ENCODE peak calls at places on chromosomes 12 and 14, in four cellular contexts. One of them, this sample, is unnamed.
A peak's percentile ranks its signal among the peaks of the same experiment; 100 is the strongest.

GRCh38 chr14:102473559-102473958 is 36.0 kb downstream of the ANKRD9 start:
- DNase-seq in HepG2: no peak
- DNase-seq in HCT116: no peak
- DNase-seq in SK-N-SH: no peak
- DNase-seq in this sample: no peak

GRCh38 chr14:65637780-65638179 is 225.2 kb downstream of the FUT8 start:
- DNase-seq in HepG2: no peak
- DNase-seq in SK-N-SH: no peak
- DNase-seq in HCT116: no peak
- DNase-seq in this sample: no peak

GRCh38 chr12:28827841-28828240 is 321.2 kb upstream of the FAR2 start:
- DNase-seq in SK-N-SH: no peak
- DNase-seq in HCT116: no peak
- DNase-seq in HepG2: no peak
- DNase-seq in this sample: no peak

GRCh38 chr14:77031680-77032482 is 3.4 kb upstream of the IRF2BPL start:
- DNase-seq in SK-N-SH: no peak
- DNase-seq in HepG2: no peak
- DNase-seq in HCT116: no peak
- DNase-seq in this sample: no peak

GRCh38 chr12:55746913-55747231 is 4.0 kb downstream of the GDF11 start:
- DNase-seq in HCT116: no peak
- DNase-seq in HepG2: no peak
- DNase-seq in SK-N-SH: no peak
- DNase-seq in this sample: no peak

GRCh38 chr12:47397664-47398281 is 308.1 kb downstream of the RPAP3 start:
- DNase-seq in SK-N-SH: no peak
- DNase-seq in HCT116: peak; percentile 34
- DNase-seq in HepG2: peak; percentile 36
- DNase-seq in this sample: no peak

GRCh38 chr14:25622752-25623151 is 572.8 kb upstream of the STXBP6 start:
- DNase-seq in HCT116: no peak
- DNase-seq in SK-N-SH: no peak
- DNase-seq in HepG2: no peak
- DNase-seq in this sample: no peak

GRCh38 chr14:77051101-77051500 is 22.6 kb upstream of the IRF2BPL start:
- DNase-seq in SK-N-SH: peak; percentile 64
- DNase-seq in HepG2: no peak
- DNase-seq in HCT116: no peak
- DNase-seq in this sample: no peak

GRCh38 chr14:69712637-69713088 is 54.3 kb upstream of the SRSF5 start:
- DNase-seq in HepG2: no peak
- DNase-seq in SK-N-SH: no peak
- DNase-seq in HCT116: no peak
- DNase-seq in this sample: no peak

GRCh38 chr12:4440187-4440941 is 5.3 kb downstream of the FGF6 start:
- DNase-seq in HCT116: no peak
- DNase-seq in HepG2: no peak
- DNase-seq in SK-N-SH: no peak
- DNase-seq in this sample: peak; percentile 78

GRCh38 chr12:49661191-49661590 is 37.8 kb downstream of the PRPF40B start:
- DNase-seq in HepG2: no peak
- DNase-seq in HCT116: no peak
- DNase-seq in SK-N-SH: no peak
- DNase-seq in this sample: no peak

GRCh38 chr12:48961331-48961730 is 4.0 kb upstream of the ARF3 start:
- DNase-seq in HepG2: no peak
- DNase-seq in SK-N-SH: no peak
- DNase-seq in HCT116: no peak
- DNase-seq in this sample: no peak

GRCh38 chr14:50520947-50521815 is 11.2 kb downstream of the MAP4K5 start:
- DNase-seq in HCT116: peak; percentile 45
- DNase-seq in SK-N-SH: no peak
- DNase-seq in HepG2: no peak
- DNase-seq in this sample: no peak

GRCh38 chr14:65070710-65071033 is 31.6 kb downstream of the MAX start:
- DNase-seq in SK-N-SH: peak; percentile 64
- DNase-seq in HepG2: no peak
- DNase-seq in HCT116: no peak
- DNase-seq in this sample: no peak

GRCh38 chr12:76621582-76622024 is 62.0 kb upstream of the OSBPL8 start:
- DNase-seq in HCT116: peak; percentile 44
- DNase-seq in SK-N-SH: peak; percentile 63
- DNase-seq in HepG2: peak; percentile 93
- DNase-seq in this sample: peak; percentile 93

GRCh38 chr12:78156751-78157150 is 326.1 kb downstream of the NAV3 start:
- DNase-seq in HepG2: no peak
- DNase-seq in SK-N-SH: no peak
- DNase-seq in HCT116: no peak
- DNase-seq in this sample: no peak

GRCh38 chr14:105087963-105088811 is 23.0 kb upstream of the GPR132 start:
- DNase-seq in HCT116: no peak
- DNase-seq in SK-N-SH: peak; percentile 42
- DNase-seq in HepG2: peak; percentile 40
- DNase-seq in this sample: no peak

GRCh38 chr12:67069451-67070306 is 199.5 kb upstream of the CAND1 start:
- DNase-seq in HCT116: no peak
- DNase-seq in SK-N-SH: peak; percentile 64
- DNase-seq in HepG2: peak; percentile 3
- DNase-seq in this sample: no peak

GRCh38 chr12:53381739-53382630 is 2.0 kb downstream of the SP1 start:
- DNase-seq in HepG2: peak; percentile 56
- DNase-seq in SK-N-SH: no peak
- DNase-seq in HCT116: no peak
- DNase-seq in this sample: no peak

GRCh38 chr14:58829594-58829993 is 191.8 kb downstream of the DACT1 start:
- DNase-seq in HepG2: peak; percentile 49
- DNase-seq in HCT116: no peak
- DNase-seq in SK-N-SH: no peak
- DNase-seq in this sample: no peak

GRCh38 chr12:7935773-7936581 is at the start of gene SLC2A3:
- DNase-seq in HCT116: no peak
- DNase-seq in HepG2: peak; percentile 84
- DNase-seq in SK-N-SH: peak; percentile 43
- DNase-seq in this sample: peak; percentile 96

GRCh38 chr14:69153848-69154208 is 909 bp upstream of the DCAF5 start:
- DNase-seq in HepG2: peak; percentile 9
- DNase-seq in HCT116: no peak
- DNase-seq in SK-N-SH: peak; percentile 36
- DNase-seq in this sample: no peak

GRCh38 chr12:125185740-125186470 is 120.7 kb downstream of the AACS start:
- DNase-seq in HCT116: peak; percentile 49
- DNase-seq in HepG2: peak; percentile 53
- DNase-seq in SK-N-SH: peak; percentile 81
- DNase-seq in this sample: no peak

GRCh38 chr12:62261876-62262275 is 1.7 kb downstream of the USP15 start:
- DNase-seq in HCT116: no peak
- DNase-seq in HepG2: no peak
- DNase-seq in SK-N-SH: no peak
- DNase-seq in this sample: no peak

GRCh38 chr12:59149995-59150642 is 229.8 kb upstream of the LRIG3 start:
- DNase-seq in HepG2: peak; percentile 77
- DNase-seq in HCT116: peak; percentile 79
- DNase-seq in SK-N-SH: peak; percentile 31
- DNase-seq in this sample: no peak

GRCh38 chr12:67052981-67053380 is 216.2 kb upstream of the CAND1 start:
- DNase-seq in HepG2: no peak
- DNase-seq in HCT116: no peak
- DNase-seq in SK-N-SH: no peak
- DNase-seq in this sample: no peak

GRCh38 chr14:67697006-67697405 is 1.4 kb upstream of the RDH11 start:
- DNase-seq in HepG2: no peak
- DNase-seq in HCT116: no peak
- DNase-seq in SK-N-SH: no peak
- DNase-seq in this sample: no peak

GRCh38 chr14:105168496-105168978 is at the start of gene JAG2:
- DNase-seq in HepG2: no peak
- DNase-seq in SK-N-SH: peak; percentile 84
- DNase-seq in HCT116: no peak
- DNase-seq in this sample: no peak

GRCh38 chr12:32248594-32249140 is 142.0 kb downstream of the BICD1 start:
- DNase-seq in SK-N-SH: no peak
- DNase-seq in HCT116: no peak
- DNase-seq in HepG2: no peak
- DNase-seq in this sample: no peak

GRCh38 chr12:82803201-82803600 is 116.5 kb downstream of the TMTC2 start:
- DNase-seq in SK-N-SH: no peak
- DNase-seq in HCT116: no peak
- DNase-seq in HepG2: no peak
- DNase-seq in this sample: no peak

GRCh38 chr12:78951746-78952532 is 87.4 kb downstream of the SYT1 start:
- DNase-seq in SK-N-SH: peak; percentile 30
- DNase-seq in HepG2: no peak
- DNase-seq in HCT116: no peak
- DNase-seq in this sample: no peak

GRCh38 chr12:55188974-55189556 is 31.8 kb upstream of the OR10A7 start:
- DNase-seq in HCT116: peak; percentile 69
- DNase-seq in SK-N-SH: peak; percentile 39
- DNase-seq in HepG2: peak; percentile 72
- DNase-seq in this sample: no peak

GRCh38 chr12:18897816-18898215 is 159.9 kb downstream of the CAPZA3 start:
- DNase-seq in SK-N-SH: no peak
- DNase-seq in HCT116: no peak
- DNase-seq in HepG2: no peak
- DNase-seq in this sample: no peak

GRCh38 chr12:114269153-114269552 is 136.8 kb downstream of the TBX5 start:
- DNase-seq in HepG2: no peak
- DNase-seq in HCT116: no peak
- DNase-seq in SK-N-SH: no peak
- DNase-seq in this sample: no peak

GRCh38 chr14:70722418-70722817 is 80.7 kb downstream of the TTC9 start:
- DNase-seq in HepG2: no peak
- DNase-seq in SK-N-SH: no peak
- DNase-seq in HCT116: no peak
- DNase-seq in this sample: no peak

DNA sequence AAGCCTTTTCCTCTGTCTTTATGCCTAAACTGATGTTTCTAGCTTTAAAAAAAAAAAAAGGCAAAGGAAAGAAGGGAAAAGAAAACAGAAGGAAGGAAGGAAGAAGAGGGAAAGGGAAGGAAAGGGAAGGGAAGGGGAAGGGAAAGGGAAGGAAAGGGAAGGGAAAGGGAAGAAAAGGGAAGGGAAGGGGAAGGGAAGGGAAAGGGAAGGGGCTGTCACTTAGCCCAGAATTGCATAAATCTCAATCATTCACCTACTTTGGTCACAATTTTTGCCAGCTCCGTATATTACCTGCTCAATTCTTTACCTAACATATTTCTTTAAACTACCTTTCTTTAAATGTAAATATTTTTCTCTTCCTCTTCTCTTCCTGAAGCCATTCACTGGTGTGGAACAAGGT is 26.8 kb downstream of the CIT start:
- DNase-seq in HCT116: no peak
- DNase-seq in HepG2: no peak
- DNase-seq in SK-N-SH: no peak
- DNase-seq in this sample: no peak
- TF ChIP-seq POLR2AphosphoS5 in HCT116: no peak
- TF ChIP-seq POLR2AphosphoS5 in HepG2: no peak
- TF ChIP-seq POLR2AphosphoS5 in SK-N-SH: no peak
- TF ChIP-seq POLR2AphosphoS5 in this sample: no peak

DNA sequence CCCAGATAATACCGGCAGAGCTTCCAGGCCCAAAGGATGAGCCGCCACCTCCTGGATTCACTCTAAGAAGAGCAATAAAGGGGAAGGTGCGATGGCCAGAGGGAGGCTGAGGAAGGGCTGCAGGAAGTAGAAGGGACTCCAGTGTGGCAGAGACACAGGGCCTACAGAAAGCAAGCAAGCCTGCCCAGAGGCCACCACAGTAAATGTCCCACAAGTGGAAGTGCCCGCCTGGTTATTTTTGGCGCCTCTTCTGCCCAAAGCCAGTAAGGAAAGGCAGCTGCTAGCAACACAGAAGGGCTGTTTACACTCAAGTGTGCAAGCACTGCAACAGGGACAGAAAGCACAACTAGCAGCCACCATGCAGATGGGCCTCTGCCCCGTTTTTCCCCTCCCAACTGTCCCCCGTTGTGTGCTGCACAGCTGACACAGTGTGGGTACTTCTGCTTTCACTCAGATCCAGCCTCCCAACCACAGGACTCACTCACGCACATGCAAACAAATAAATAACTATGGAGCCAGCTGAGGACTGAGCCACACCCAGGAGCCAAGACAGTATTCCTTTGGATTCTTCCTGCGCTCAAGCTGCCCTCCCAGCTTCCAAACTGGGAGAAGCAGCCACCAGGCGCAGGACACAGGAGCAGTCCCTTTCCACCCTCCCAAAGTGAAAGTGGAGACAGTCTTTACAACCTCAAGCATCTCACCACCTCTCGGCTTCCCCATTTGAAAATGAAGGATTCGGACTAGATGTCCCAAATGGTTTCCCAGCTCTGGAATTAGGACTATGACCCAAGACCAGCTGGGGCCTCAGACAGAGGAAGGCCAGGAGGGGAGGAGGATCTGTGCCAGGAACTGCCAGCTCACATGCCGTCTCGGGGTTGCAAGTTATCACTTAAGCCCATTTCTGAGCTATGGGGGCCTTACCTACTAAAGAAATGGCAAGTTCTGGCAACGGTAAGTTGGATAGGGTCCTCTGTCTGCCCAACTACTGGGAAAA is 40.0 kb upstream of the PNMA1 start:
- DNase-seq in SK-N-SH: no peak
- DNase-seq in HCT116: no peak
- DNase-seq in HepG2: no peak
- DNase-seq in this sample: no peak
- H3K4me1 ChIP-seq in SK-N-SH: peaks cover 61% of the 10 kb centered on the region
- H3K4me1 ChIP-seq in HCT116: peaks cover 76% of the 10 kb centered on the region
- H3K4me1 ChIP-seq in HepG2: peaks cover 97% of the 10 kb centered on the region
- H3K4me1 ChIP-seq in this sample: peaks cover 99% of the 10 kb centered on the region

DNA sequence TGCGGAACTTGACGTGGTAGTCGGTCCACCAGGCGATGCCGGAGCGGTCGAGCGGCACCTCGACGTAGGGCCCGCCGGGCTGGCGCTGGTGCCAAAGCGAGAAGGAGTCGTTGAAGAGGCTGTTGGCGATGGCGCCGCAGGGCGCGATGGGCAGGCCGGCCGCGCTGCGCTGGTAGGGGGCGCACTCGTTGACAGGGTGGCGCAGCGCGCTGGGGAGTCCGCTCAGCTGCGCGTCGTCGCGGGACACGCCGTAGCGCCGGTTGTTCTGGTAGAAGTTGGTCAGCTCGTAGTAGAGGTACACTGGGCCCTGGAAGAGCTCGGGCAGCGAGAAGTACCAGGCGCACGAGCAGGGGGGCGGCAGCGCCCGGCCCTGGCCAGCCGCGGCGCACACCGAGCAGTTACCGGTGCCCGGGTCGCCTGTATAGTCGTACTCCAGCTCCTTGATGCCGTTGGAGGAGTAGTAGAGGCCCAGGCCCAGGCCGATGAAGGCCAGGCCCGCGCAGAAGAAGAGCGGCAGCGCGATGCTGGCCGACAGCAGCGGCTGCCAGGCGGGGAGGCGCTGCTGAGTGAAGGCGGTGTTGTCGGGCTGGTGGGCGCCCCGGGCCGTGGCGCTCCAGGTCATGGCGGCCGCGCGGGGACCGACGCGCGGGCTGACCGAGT is 482 bp downstream of the TMEM30B start:
- DNase-seq in SK-N-SH: peak; percentile 83
- DNase-seq in HepG2: no peak
- DNase-seq in HCT116: no peak
- DNase-seq in this sample: no peak
- TF ChIP-seq POLR2AphosphoS5 in SK-N-SH: no peak
- TF ChIP-seq POLR2AphosphoS5 in HepG2: no peak
- TF ChIP-seq POLR2AphosphoS5 in HCT116: no peak
- TF ChIP-seq POLR2AphosphoS5 in this sample: no peak

GRCh38 chr12:104463371-104463770 is 6.6 kb downstream of the CHST11 start:
- DNase-seq in HepG2: no peak
- DNase-seq in SK-N-SH: no peak
- DNase-seq in HCT116: no peak
- DNase-seq in this sample: no peak
- H3K4me1 ChIP-seq in HepG2: no peaks in the 10 kb centered on the region
- H3K4me1 ChIP-seq in SK-N-SH: no peaks in the 10 kb centered on the region
- H3K4me1 ChIP-seq in HCT116: peaks cover 16% of the 10 kb centered on the region
- H3K4me1 ChIP-seq in this sample: peaks cover 15% of the 10 kb centered on the region